ENCODE peak calls at places on chromosome 4, in four cellular contexts. I, A, Q and M are unnamed samples.
A peak's percentile ranks its signal among the peaks of the same experiment; 100 is the strongest.

GRCh38 chr4:110840221-110840654 is 217.4 kb upstream of the PITX2 start:
- DNase-seq in Q (peak; percentile 72), I (no peak), A (no peak), M (no peak)

GRCh38 chr4:1489639-1489995 is 83.4 kb upstream of the NKX1-1 start:
- DNase-seq in Q (no peak), I (no peak), A (no peak), M (no peak)

GRCh38 chr4:76212851-76213414 is 691 bp downstream of the SCARB2 start:
- DNase-seq in Q (peak; percentile 61), I (no peak), A (no peak), M (no peak)

GRCh38 chr4:166282081-166282770 is 409.2 kb downstream of the TLL1 start:
- DNase-seq in I (no peak), A (no peak), Q (no peak), M (no peak)

GRCh38 chr4:7306021-7306420 is 113.7 kb downstream of the SORCS2 start:
- DNase-seq in I (no peak), Q (no peak), A (no peak), M (no peak)

GRCh38 chr4:38050560-38051350 is 90.6 kb downstream of the PTTG2 start:
- DNase-seq in A (no peak), I (no peak), Q (peak; percentile 9), M (no peak)

GRCh38 chr4:47705326-47705981 is 132.4 kb downstream of the CORIN start:
- DNase-seq in I (no peak), Q (peak; percentile 52), A (peak; percentile 20), M (no peak)

GRCh38 chr4:103024996-103025395 is 5.5 kb upstream of the SLC9B1 start:
- DNase-seq in Q (no peak), I (no peak), A (no peak), M (no peak)

GRCh38 chr4:152935661-152936445 is at the start of gene FHDC1:
- DNase-seq in A (peak; percentile 89), Q (peak; percentile 39), I (peak; percentile 29), M (peak; percentile 56)

GRCh38 chr4:85725727-85726170 is 250.8 kb downstream of the ARHGAP24 start:
- DNase-seq in I (no peak), A (peak; percentile 30), Q (peak; percentile 52), M (no peak)

GRCh38 chr4:142402925-142403324 is 443.2 kb downstream of the INPP4B start:
- DNase-seq in I (no peak), A (no peak), Q (peak; percentile 67), M (no peak)

GRCh38 chr4:89838005-89838404 is 1.0 kb upstream of the SNCA start:
- DNase-seq in I (no peak), A (peak; percentile 23), Q (peak; percentile 12), M (no peak)

GRCh38 chr4:183241322-183241640 is 78.8 kb downstream of the CLDN22 start:
- DNase-seq in I (peak; percentile 69), A (peak; percentile 22), Q (peak; percentile 69), M (peak; percentile 87)

GRCh38 chr4:110005461-110006056 is 92.9 kb downstream of the EGF start:
- DNase-seq in A (peak; percentile 77), I (peak; percentile 57), Q (peak; percentile 77), M (peak; percentile 47)

GRCh38 chr4:2799444-2799911 is 6.6 kb downstream of the SH3BP2 start:
- DNase-seq in Q (no peak), I (no peak), A (no peak), M (no peak)

GRCh38 chr4:165738571-165738970 is 134.5 kb upstream of the TLL1 start:
- DNase-seq in Q (no peak), A (no peak), I (no peak), M (no peak)

GRCh38 chr4:133147922-133148689 is 988 bp upstream of the PCDH10 start:
- DNase-seq in A (peak; percentile 60), Q (peak; percentile 43), I (no peak), M (no peak)

GRCh38 chr4:172202480-172203076 is 389.4 kb downstream of the GALNTL6 start:
- DNase-seq in A (peak; percentile 47), Q (peak; percentile 51), I (peak; percentile 32), M (no peak)

GRCh38 chr4:5460106-5460801 is 248.1 kb downstream of the EVC2 start:
- DNase-seq in I (peak; percentile 4), A (peak; percentile 43), Q (peak; percentile 47), M (peak; percentile 7)

GRCh38 chr4:6649216-6649615 is 8.7 kb downstream of the MRFAP1 start:
- DNase-seq in A (no peak), Q (no peak), I (no peak), M (no peak)

GRCh38 chr4:150224896-150225591 is 146.8 kb downstream of the DCLK2 start:
- DNase-seq in Q (peak; percentile 94), A (no peak), I (no peak), M (no peak)

GRCh38 chr4:95585016-95585695 is 36.4 kb upstream of the UNC5C start:
- DNase-seq in I (peak; percentile 39), A (no peak), Q (peak; percentile 1), M (no peak)

GRCh38 chr4:157096439-157096838 is 20.5 kb downstream of the GLRB start:
- DNase-seq in A (no peak), I (no peak), Q (peak; percentile 26), M (no peak)

GRCh38 chr4:38149472-38149871 is 189.3 kb downstream of the PTTG2 start:
- DNase-seq in I (no peak), Q (no peak), A (no peak), M (no peak)

GRCh38 chr4:26331380-26331945 is 10.6 kb downstream of the RBPJ start:
- DNase-seq in I (no peak), A (no peak), Q (no peak), M (no peak)

GRCh38 chr4:702618-703048 is 3.0 kb upstream of the PCGF3 start:
- DNase-seq in A (no peak), Q (no peak), I (no peak), M (no peak)

GRCh38 chr4:143248827-143249226 is 64.1 kb downstream of the USP38 start:
- DNase-seq in Q (no peak), A (no peak), I (no peak), M (no peak)

GRCh38 chr4:150482581-150482980 is 99.4 kb upstream of the MAB21L2 start:
- DNase-seq in Q (no peak), A (no peak), I (no peak), M (no peak)

GRCh38 chr4:3721627-3722026 is 44.6 kb upstream of the ADRA2C start:
- DNase-seq in A (no peak), I (no peak), Q (no peak), M (no peak)

GRCh38 chr4:36414248-36414647 is 132.8 kb downstream of the DTHD1 start:
- DNase-seq in I (no peak), Q (no peak), A (peak; percentile 17), M (no peak)

GRCh38 chr4:5206391-5206790 is 155.1 kb downstream of the STK32B start:
- DNase-seq in Q (peak; percentile 91), A (no peak), I (peak; percentile 49), M (no peak)

GRCh38 chr4:99811850-99812249 is 4.8 kb upstream of the DAPP1 start:
- DNase-seq in A (peak; percentile 70), Q (peak; percentile 52), I (peak; percentile 33), M (no peak)

GRCh38 chr4:173482330-173482931 is 47.6 kb downstream of the HAND2 start:
- DNase-seq in Q (no peak), A (no peak), I (no peak), M (no peak)

GRCh38 chr4:16641971-16642370 is 256.5 kb downstream of the LDB2 start:
- DNase-seq in I (no peak), A (no peak), Q (peak; percentile 88), M (no peak)

GRCh38 chr4:61200991-61201526 is 933 bp downstream of the ADGRL3 start:
- DNase-seq in A (peak; percentile 53), Q (peak; percentile 13), I (no peak), M (no peak)

GRCh38 chr4:61202638-61203495 is 2.7 kb downstream of the ADGRL3 start:
- DNase-seq in Q (no peak), A (peak; percentile 32), I (no peak), M (no peak)

GRCh38 chr4:61200195-61200990 is at the start of gene ADGRL3:
- DNase-seq in A (peak; percentile 73), I (no peak), Q (peak; percentile 9), M (no peak)

GRCh38 chr4:61201562-61202099 is 1.5 kb downstream of the ADGRL3 start:
- DNase-seq in Q (no peak), I (no peak), A (peak; percentile 20), M (no peak)

GRCh38 chr4:61202100-61202637 is 2.0 kb downstream of the ADGRL3 start:
- DNase-seq in Q (no peak), I (no peak), A (no peak), M (no peak)
- TF ChIP-seq EZH2 in Q (no peak), I (no peak), A (peak; percentile 10), M (no peak)

GRCh38 chr4:128161138-128161537 is 100.0 kb downstream of the LARP1B start:
- DNase-seq in Q (no peak), A (no peak), I (no peak), M (no peak)
- H2AFZ ChIP-seq in Q (no peak overlapping the region), A (no peak overlapping the region), I (no peak overlapping the region), M (no peak overlapping the region)

DNA sequence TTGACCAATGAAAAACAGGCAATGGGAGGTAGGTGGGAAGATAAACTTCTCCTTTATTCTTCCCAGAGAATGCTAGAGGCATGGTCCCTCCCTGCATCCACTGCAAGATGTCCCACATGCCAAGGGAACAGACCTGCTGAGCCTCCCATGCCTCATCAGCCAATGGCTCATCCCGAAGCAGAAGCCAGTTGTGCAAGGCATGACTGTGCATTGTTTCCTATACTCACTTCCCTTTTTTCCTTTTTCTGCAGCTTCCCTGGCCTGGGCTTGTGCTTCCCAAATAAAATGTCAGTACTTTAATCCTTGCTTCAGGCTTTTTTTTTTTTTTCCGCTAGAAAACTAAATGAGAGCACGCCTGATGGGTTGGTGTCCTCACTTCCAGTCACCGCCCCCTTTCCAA is 239.1 kb upstream of the JADE1 start:
- DNase-seq in Q (peak; percentile 89), A (no peak), I (no peak), M (no peak)
- H3K9me2 ChIP-seq in Q (no peaks in the 10 kb centered on the region), A (no peaks in the 10 kb centered on the region), I (no peaks in the 10 kb centered on the region), M (no peaks in the 10 kb centered on the region)

DNA sequence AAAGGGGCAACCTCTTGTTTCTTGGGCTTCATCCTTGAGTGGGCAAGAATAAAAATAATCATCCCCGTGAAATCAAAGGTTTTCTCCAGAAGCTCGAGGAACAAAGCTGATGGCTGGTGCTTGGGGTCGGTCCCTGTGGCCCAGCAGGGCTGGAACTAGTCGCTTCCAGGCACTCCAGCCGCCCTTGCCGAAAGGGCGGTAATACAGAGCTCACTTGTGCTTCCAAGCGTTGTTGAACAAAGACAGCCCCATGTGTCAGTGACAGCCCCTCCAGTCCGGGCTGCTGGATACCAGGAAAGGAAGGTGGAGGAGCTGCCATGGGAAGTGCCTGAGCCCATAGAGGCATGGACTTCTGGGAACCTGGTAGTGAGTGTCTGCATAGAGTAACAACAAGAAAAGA is 5.2 kb downstream of the HELT start:
- DNase-seq in A (no peak), Q (no peak), I (no peak), M (no peak)
- TF ChIP-seq EZH2 in A (no peak), Q (no peak), I (no peak), M (no peak)